ENCODE peak calls at places on chromosome 14, in four cellular contexts. D is cardiac muscle cell, H is Peyer's patch, Z is pancreas. A is an unnamed sample. For H3K4me1, the result is how much of the 10 kb centered on the place peaks cover.

GRCh38 chr14:61752626-61753025 is 9.6 kb upstream of the SNAPC1 start:
- DNase-seq in Z (no peak), H (no peak), D (no peak), A (no peak)

GRCh38 chr14:44162197-44162596 is 344.9 kb downstream of the FSCB start:
- DNase-seq in D (no peak), H (peak), Z (no peak), A (no peak)

GRCh38 chr14:59483819-59484610 is at the start of the genes JKAMP and L3HYPDH:
- DNase-seq in Z (peak), D (peak), H (peak), A (peak)

GRCh38 chr14:92173668-92174067 is 51.9 kb downstream of the CPSF2 start:
- DNase-seq in H (no peak), Z (no peak), D (no peak), A (no peak)

GRCh38 chr14:55938249-55938791 is 179.9 kb upstream of the PELI2 start:
- DNase-seq in D (no peak), Z (no peak), H (no peak), A (peak)

GRCh38 chr14:24678801-24679247 is 44.8 kb upstream of the GZMB start:
- DNase-seq in Z (no peak), D (peak), H (peak), A (peak)

GRCh38 chr14:20427231-20428009 is 8.5 kb downstream of the KLHL33 start:
- DNase-seq in Z (no peak), H (no peak), D (no peak), A (no peak)

GRCh38 chr14:66508846-66509621 is 1.1 kb downstream of the GPHN start:
- DNase-seq in Z (peak), H (peak), D (peak), A (peak)

GRCh38 chr14:45041641-45042040 is 42.3 kb upstream of the PRPF39 start:
- DNase-seq in Z (no peak), D (no peak), H (no peak), A (no peak)

GRCh38 chr14:92484132-92484823 is 29.3 kb upstream of the RIN3 start:
- DNase-seq in D (no peak), H (no peak), Z (no peak), A (no peak)

GRCh38 chr14:97180304-97181200 is 383.4 kb downstream of the VRK1 start:
- DNase-seq in Z (no peak), H (no peak), D (no peak), A (no peak)

GRCh38 chr14:91654836-91655235 is 77.0 kb downstream of the CATSPERB start:
- DNase-seq in D (no peak), Z (no peak), H (no peak), A (no peak)

GRCh38 chr14:48580692-48581091 is 905.3 kb upstream of the MDGA2 start:
- DNase-seq in H (no peak), D (no peak), Z (no peak), A (no peak)

GRCh38 chr14:102371361-102371760 is 8.6 kb downstream of the TECPR2 start:
- DNase-seq in H (no peak), D (no peak), Z (no peak), A (no peak)

GRCh38 chr14:102377696-102378095 is 15.0 kb downstream of the TECPR2 start:
- DNase-seq in D (no peak), H (no peak), Z (no peak), A (no peak)

GRCh38 chr14:102373110-102373509 is 10.4 kb downstream of the TECPR2 start:
- DNase-seq in H (no peak), D (no peak), Z (no peak), A (no peak)

GRCh38 chr14:102375126-102375525 is 12.4 kb downstream of the TECPR2 start:
- DNase-seq in D (no peak), Z (no peak), H (no peak), A (no peak)

GRCh38 chr14:102374264-102374663 is 11.5 kb downstream of the TECPR2 start:
- DNase-seq in D (no peak), H (no peak), Z (no peak), A (no peak)
- H3K4me1 ChIP-seq in D (under half), H (under half), Z (under half), A (under half)

GRCh38 chr14:77087631-77088030 is 10.4 kb upstream of the CIPC start:
- DNase-seq in H (no peak), Z (no peak), D (no peak), A (no peak)

GRCh38 chr14:77086017-77086727 is 11.9 kb upstream of the CIPC start:
- DNase-seq in Z (no peak), D (peak), H (no peak), A (no peak)

GRCh38 chr14:77086951-77087350 is 11.1 kb upstream of the CIPC start:
- DNase-seq in D (no peak), H (no peak), Z (no peak), A (no peak)

GRCh38 chr14:77088645-77089044 is 9.4 kb upstream of the CIPC start:
- DNase-seq in D (no peak), Z (no peak), H (no peak), A (no peak)

DNA sequence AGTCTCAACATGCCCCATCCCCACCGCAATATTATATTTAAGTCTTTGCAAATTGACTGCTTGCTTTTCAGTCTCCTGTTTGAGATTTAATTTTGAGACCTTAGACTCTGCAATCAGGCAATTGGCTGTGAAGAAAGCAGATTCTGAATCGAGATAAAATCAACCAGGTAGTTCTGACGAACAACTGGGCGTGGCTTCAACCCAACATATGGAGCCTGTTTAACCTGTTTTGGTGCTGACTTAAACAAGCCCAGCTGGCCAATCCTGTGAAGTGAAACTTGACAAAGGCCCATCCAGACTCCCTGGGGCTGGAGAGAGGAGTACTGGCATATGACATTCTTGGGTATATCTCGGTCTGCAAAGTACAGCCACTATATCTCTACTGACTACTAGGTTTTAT is 9.8 kb upstream of the CIPC start:
- DNase-seq in D (no peak), H (peak), Z (no peak), A (no peak)
- H3K27ac ChIP-seq in D (no peak), H (peak), Z (no peak), A (no peak)

DNA sequence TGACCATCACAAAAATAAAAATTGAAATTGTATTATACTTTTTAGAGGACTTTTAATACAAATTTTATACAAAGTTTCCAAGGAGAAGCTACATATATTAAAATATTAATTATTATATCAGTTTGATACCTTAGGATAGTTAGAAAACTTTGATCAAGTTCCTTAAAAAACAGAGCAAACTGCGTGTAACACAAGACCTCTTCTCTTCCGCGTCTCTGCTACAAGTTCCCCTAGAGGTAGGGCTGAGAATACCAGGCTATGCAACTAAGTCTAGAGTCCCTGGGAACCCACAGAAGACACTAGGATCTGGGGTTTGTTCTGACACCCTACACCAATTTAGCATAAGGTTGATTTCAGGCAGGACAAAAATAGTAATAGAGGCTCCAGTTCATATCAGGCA is 319.0 kb downstream of the FOXG1 start:
- DNase-seq in D (peak), Z (no peak), H (no peak), A (no peak)
- TF ChIP-seq CTCF in D (peak), Z (no peak), H (no peak), A (no peak)

GRCh38 chr14:100092832-100093231 is 27.6 kb downstream of the EVL start:
- DNase-seq in Z (no peak), H (no peak), D (no peak), A (no peak)
- H3K4me1 ChIP-seq in Z (under half), H (under half), D (under half), A (under half)

GRCh38 chr14:26187996-26188605 is 409.7 kb downstream of the NOVA1 start:
- DNase-seq in H (no peak), Z (no peak), D (no peak), A (no peak)

GRCh38 chr14:26190644-26191043 is 407.2 kb downstream of the NOVA1 start:
- DNase-seq in Z (no peak), D (no peak), H (no peak), A (no peak)

GRCh38 chr14:26194816-26195215 is 403.0 kb downstream of the NOVA1 start:
- DNase-seq in H (no peak), D (no peak), Z (no peak), A (no peak)

GRCh38 chr14:26191123-26191522 is 406.7 kb downstream of the NOVA1 start:
- DNase-seq in Z (no peak), D (peak), H (no peak), A (no peak)

DNA sequence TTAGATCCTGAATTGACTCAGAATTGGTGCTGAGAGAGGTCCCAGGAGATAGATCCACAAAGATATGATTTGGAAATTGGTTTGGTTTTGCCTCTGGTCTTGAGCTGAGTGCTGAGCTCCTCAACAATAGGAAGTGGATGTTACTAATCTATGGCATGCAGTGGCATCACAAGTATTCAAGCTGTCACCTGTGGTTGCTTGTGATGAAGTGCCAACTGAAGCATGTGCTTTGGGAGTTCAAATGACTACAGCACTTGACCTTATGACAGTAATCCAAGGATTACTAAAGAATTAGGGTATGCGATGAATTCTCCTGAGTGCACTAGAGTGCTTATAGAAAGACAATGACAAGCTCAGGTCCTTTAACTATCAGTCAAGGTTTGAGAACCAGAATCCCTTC is 406.2 kb downstream of the NOVA1 start:
- DNase-seq in Z (no peak), D (peak), H (no peak), A (no peak)
- H3K27ac ChIP-seq in Z (no peak), D (no peak), H (no peak), A (no peak)

GRCh38 chr14:88533203-88533602 is 21.6 kb downstream of the PTPN21 start:
- DNase-seq in D (no peak), Z (no peak), H (no peak), A (no peak)
- TF ChIP-seq CTCF in D (no peak), Z (no peak), H (no peak), A (no peak)

DNA sequence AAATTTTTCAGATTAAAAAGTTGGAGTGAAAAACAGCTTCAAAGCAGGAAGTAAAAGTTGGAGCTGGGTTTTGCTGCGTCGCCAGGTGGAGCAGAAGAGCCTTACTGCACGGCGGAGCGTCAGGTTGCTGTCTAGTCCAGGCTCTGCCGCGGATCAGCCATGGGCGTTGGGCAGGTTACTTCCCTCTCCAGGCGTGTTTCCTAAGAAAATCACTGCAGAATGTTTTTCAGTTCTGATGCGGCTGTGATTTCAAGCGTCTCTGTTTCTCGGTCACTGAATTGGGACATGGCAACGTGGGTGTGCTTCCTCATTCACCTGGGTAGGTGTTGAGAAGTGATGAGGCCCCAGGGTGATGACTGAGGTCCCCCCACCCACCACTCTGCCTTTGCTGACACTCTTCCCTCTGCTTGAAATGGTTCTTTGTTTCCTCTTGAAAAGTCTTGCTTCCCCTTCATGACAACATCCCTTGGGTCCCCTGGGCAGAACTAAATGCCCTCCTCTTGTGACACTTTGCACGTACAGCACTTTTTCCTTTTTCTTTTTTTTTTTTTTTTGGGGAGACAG is 7.6 kb downstream of the EVL start:
- DNase-seq in D (no peak), Z (no peak), H (peak), A (no peak)
- H3K4me1 ChIP-seq in D (under half), Z (under half), H (under half), A (under half)

GRCh38 chr14:31090872-31091764 is 64.9 kb upstream of the STRN3 start:
- DNase-seq in H (peak), Z (no peak), D (no peak), A (no peak)
- H3K27ac ChIP-seq in H (peak), Z (peak), D (no peak), A (peak)